ENCODE peak calls at places on chromosomes 16 and 17, in five cellular contexts. E, W, T, K and I are unnamed samples.

GRCh38 chr17:74528491-74529199 is 2.6 kb downstream of the CD300LB start:
- DNase-seq in K (no peak), W (no peak), T (no peak), E (no peak), I (no peak)

GRCh38 chr16:15682105-15682570 is 32.1 kb downstream of the NDE1 start:
- DNase-seq in T (peak), W (peak), K (peak), E (no peak), I (no peak)

GRCh38 chr16:22638393-22639206 is 127.9 kb downstream of the NPIPB5 start:
- DNase-seq in K (no peak), T (no peak), E (no peak), W (no peak), I (no peak)

GRCh38 chr17:18241229-18241871 is 15.9 kb downstream of the LLGL1 start:
- DNase-seq in E (no peak), W (no peak), T (no peak), K (no peak), I (no peak)

GRCh38 chr17:27544350-27545131 is 86.4 kb upstream of the LGALS9 start:
- DNase-seq in W (peak), E (no peak), K (no peak), T (peak), I (peak)

GRCh38 chr17:37261286-37261685 is 114.5 kb upstream of the C17orf78 start:
- DNase-seq in T (no peak), E (no peak), W (peak), K (no peak), I (no peak)

GRCh38 chr16:83954577-83955016 is 1.6 kb downstream of the OSGIN1 start:
- DNase-seq in K (no peak), T (no peak), E (no peak), W (peak), I (no peak)

GRCh38 chr16:48511071-48511540 is 98.9 kb downstream of the N4BP1 start:
- DNase-seq in W (peak), K (no peak), T (no peak), E (no peak), I (no peak)

GRCh38 chr16:3256876-3257465 is 538 bp upstream of the MEFV start:
- DNase-seq in K (no peak), W (peak), T (no peak), E (no peak), I (no peak)

GRCh38 chr16:24696699-24697098 is 32.8 kb upstream of the TNRC6A start:
- DNase-seq in T (no peak), E (no peak), K (no peak), W (no peak), I (no peak)

GRCh38 chr16:10501016-10501607 is 79.3 kb downstream of the EMP2 start:
- DNase-seq in E (no peak), W (no peak), K (no peak), T (no peak), I (no peak)

GRCh38 chr17:36072431-36073121 is 8.5 kb downstream of the CCL18 start:
- DNase-seq in K (no peak), T (no peak), E (no peak), W (peak), I (peak)

GRCh38 chr16:54633943-54634362 is 296.7 kb upstream of the IRX5 start:
- DNase-seq in K (no peak), W (peak), E (no peak), T (no peak), I (no peak)

GRCh38 chr17:5580367-5580766 is 3.9 kb downstream of the NLRP1 start:
- DNase-seq in K (no peak), E (no peak), T (no peak), W (peak), I (no peak)

GRCh38 chr17:17151541-17151940 is 54.6 kb downstream of the PLD6 start:
- DNase-seq in K (no peak), T (no peak), E (no peak), W (peak), I (no peak)

GRCh38 chr16:86044241-86044671 is 145.3 kb downstream of the IRF8 start:
- DNase-seq in K (no peak), T (no peak), E (no peak), W (peak), I (peak)

GRCh38 chr16:57688487-57688986 is 6.1 kb upstream of the DRC7 start:
- DNase-seq in T (no peak), W (no peak), E (no peak), K (no peak), I (peak)

GRCh38 chr17:35073991-35074627 is 10.6 kb upstream of the RFFL start:
- DNase-seq in K (no peak), T (no peak), W (peak), E (no peak), I (no peak)

GRCh38 chr17:82065638-82066303 is at the start of gene DUS1L:
- DNase-seq in T (peak), K (peak), W (peak), E (no peak), I (peak)

GRCh38 chr16:70416748-70417616 is 21.9 kb downstream of the ST3GAL2 start:
- DNase-seq in T (no peak), K (no peak), E (no peak), W (no peak), I (no peak)

GRCh38 chr16:58502217-58502921 is 2.4 kb downstream of the NDRG4 start:
- DNase-seq in K (no peak), T (no peak), E (no peak), W (no peak), I (no peak)

GRCh38 chr16:8859913-8860881 is 8.6 kb downstream of the CARHSP1 start:
- DNase-seq in W (peak), K (no peak), T (no peak), E (no peak), I (no peak)